ENCODE peak calls at places on chromosomes 6 and 20, in nine cellular contexts. J, O, Z, C, G, I, N, W and U are unnamed samples.

GRCh38 chr20:57499676-57500075 is 25.3 kb downstream of the CTCFL start:
- DNase-seq in J (no peak), W (no peak), G (no peak), C (no peak), N (no peak), I (peak), O (no peak), Z (no peak), U (no peak)

GRCh38 chr20:38073307-38074010 is 39.9 kb downstream of the RPRD1B start:
- DNase-seq in C (peak), G (peak), J (peak), I (peak), W (no peak), Z (no peak), O (peak), N (no peak), U (no peak)

GRCh38 chr20:37946946-37947345 is 44.0 kb downstream of the VSTM2L start:
- DNase-seq in O (no peak), C (no peak), N (no peak), Z (no peak), I (no peak), G (no peak), W (no peak), J (no peak), U (peak)

GRCh38 chr6:103184776-103185175 is 1674.9 kb downstream of the HACE1 start:
- DNase-seq in I (no peak), Z (no peak), N (no peak), O (no peak), C (no peak), W (no peak), G (no peak), J (no peak), U (no peak)

GRCh38 chr6:10407674-10408054 is 7.2 kb downstream of the TFAP2A start:
- DNase-seq in C (no peak), N (no peak), W (no peak), I (no peak), J (no peak), O (no peak), G (no peak), Z (no peak), U (no peak)

GRCh38 chr6:41560440-41561192 is 14.4 kb downstream of the FOXP4 start:
- DNase-seq in I (no peak), J (peak), G (peak), W (no peak), C (peak), Z (peak), O (peak), N (peak), U (no peak)

GRCh38 chr6:90472716-90473115 is 114.2 kb downstream of the MAP3K7 start:
- DNase-seq in J (no peak), W (no peak), O (no peak), N (no peak), I (no peak), Z (no peak), C (no peak), G (no peak), U (no peak)

GRCh38 chr6:117928833-117929232 is 21.8 kb downstream of the SLC35F1 start:
- DNase-seq in O (no peak), J (no peak), I (no peak), N (no peak), C (no peak), Z (no peak), G (no peak), W (no peak), U (no peak)

GRCh38 chr6:52249078-52249477 is 4.8 kb upstream of the IL17F start:
- DNase-seq in C (no peak), W (no peak), J (no peak), G (no peak), Z (no peak), N (no peak), I (no peak), O (no peak), U (no peak)

GRCh38 chr6:50135968-50136367 is 86.2 kb upstream of the DEFB112 start:
- DNase-seq in Z (no peak), J (no peak), I (no peak), G (no peak), O (no peak), W (no peak), C (no peak), N (no peak), U (no peak)

GRCh38 chr20:20037960-20038359 is 14.3 kb downstream of the CRNKL1 start:
- DNase-seq in G (peak), C (peak), W (no peak), O (no peak), Z (no peak), I (no peak), J (no peak), N (no peak), U (no peak)

GRCh38 chr20:38143238-38143645 is 21.8 kb downstream of the TGM2 start:
- DNase-seq in Z (no peak), N (no peak), C (no peak), J (no peak), G (no peak), W (no peak), I (peak), O (no peak), U (peak)

GRCh38 chr20:59783020-59784010 is 150.1 kb downstream of the SYCP2 start:
- DNase-seq in O (peak), N (peak), C (peak), W (no peak), I (peak), G (peak), J (peak), Z (peak), U (peak)

GRCh38 chr20:24640686-24641085 is 171.3 kb downstream of the SYNDIG1 start:
- DNase-seq in J (no peak), O (no peak), G (no peak), N (no peak), C (no peak), I (no peak), W (no peak), Z (no peak), U (no peak)

GRCh38 chr6:30397697-30398096 is 52.7 kb downstream of the RPP21 start:
- DNase-seq in Z (no peak), W (no peak), O (no peak), C (no peak), G (no peak), J (no peak), I (no peak), N (no peak), U (no peak)

GRCh38 chr6:82397962-82398692 is 34.5 kb downstream of the TPBG start:
- DNase-seq in C (peak), W (no peak), N (no peak), I (peak), G (peak), O (no peak), Z (no peak), J (no peak), U (no peak)

GRCh38 chr6:132282696-132283095 is 118.6 kb downstream of the MOXD1 start:
- DNase-seq in G (no peak), C (no peak), O (no peak), N (no peak), W (no peak), I (no peak), J (no peak), Z (no peak), U (no peak)

GRCh38 chr20:58521763-58522162 is 6.6 kb upstream of the APCDD1L start:
- DNase-seq in C (no peak), G (no peak), Z (no peak), I (no peak), N (no peak), W (no peak), J (no peak), O (no peak), U (peak)

GRCh38 chr6:152268846-152269442 is 368.2 kb downstream of the SYNE1 start:
- DNase-seq in J (no peak), Z (no peak), G (peak), C (no peak), W (no peak), I (no peak), N (no peak), O (no peak), U (no peak)

GRCh38 chr6:63430985-63431519 is 111.3 kb upstream of the LGSN start:
- DNase-seq in J (no peak), N (no peak), Z (no peak), G (no peak), I (no peak), C (no peak), O (no peak), W (no peak), U (no peak)

GRCh38 chr6:24910850-24911712 is 24.7 kb downstream of the RIPOR2 start:
- DNase-seq in J (peak), I (peak), Z (peak), G (peak), C (peak), O (peak), N (peak), W (peak), U (no peak)

GRCh38 chr6:158353851-158354508 is 41.7 kb downstream of the TULP4 start:
- DNase-seq in G (peak), J (no peak), I (peak), Z (no peak), C (peak), N (no peak), O (no peak), W (no peak), U (no peak)

GRCh38 chr6:38603966-38604365 is 35.8 kb downstream of the BTBD9 start:
- DNase-seq in J (no peak), N (no peak), O (no peak), W (no peak), G (no peak), C (peak), Z (no peak), I (no peak), U (no peak)

GRCh38 chr6:154096316-154096715 is 57.3 kb downstream of the OPRM1 start:
- DNase-seq in J (no peak), Z (no peak), C (no peak), I (no peak), W (no peak), N (no peak), G (no peak), O (no peak), U (no peak)

GRCh38 chr6:150687508-150687907 is 87.8 kb downstream of the PLEKHG1 start:
- DNase-seq in C (no peak), N (no peak), Z (no peak), I (no peak), W (no peak), O (peak), G (no peak), J (peak), U (no peak)

GRCh38 chr6:46964716-46965519 is 43.2 kb upstream of the ADGRF5 start:
- DNase-seq in G (peak), I (no peak), O (no peak), J (no peak), N (no peak), W (no peak), C (peak), Z (no peak), U (no peak)

GRCh38 chr6:41442800-41443501 is 103.2 kb upstream of the FOXP4 start:
- DNase-seq in Z (no peak), O (peak), J (peak), N (no peak), G (peak), C (peak), W (no peak), I (no peak), U (no peak)

GRCh38 chr20:53581444-53582311 is 12.0 kb downstream of the ZNF217 start:
- DNase-seq in N (no peak), W (peak), G (no peak), C (no peak), J (no peak), I (no peak), Z (peak), O (no peak), U (no peak)

GRCh38 chr6:33061987-33062386 is 11.5 kb downstream of the HLA-DPA1 start:
- DNase-seq in J (no peak), Z (no peak), C (peak), O (no peak), G (no peak), N (no peak), W (no peak), I (peak), U (no peak)

GRCh38 chr20:740162-740561 is 28.1 kb downstream of the SLC52A3 start:
- DNase-seq in J (no peak), C (no peak), O (no peak), W (no peak), Z (no peak), I (peak), N (no peak), G (no peak), U (no peak)

GRCh38 chr20:50673831-50674825 is 17.2 kb downstream of the RIPOR3 start:
- DNase-seq in Z (no peak), C (no peak), I (no peak), W (no peak), O (no peak), N (no peak), J (no peak), G (no peak), U (no peak)
- H3K4me3 ChIP-seq in Z (no peak), C (no peak), I (no peak), W (no peak), O (no peak), N (no peak), J (no peak), G (no peak), U (no peak)

GRCh38 chr6:11631008-11631407 is 93.5 kb downstream of the TMEM170B start:
- DNase-seq in I (no peak), G (no peak), C (no peak), W (no peak), J (no peak), Z (no peak), O (no peak), N (no peak), U (no peak)
- H3K4me3 ChIP-seq in I (no peak), G (no peak), C (no peak), W (no peak), J (no peak), Z (no peak), O (no peak), N (no peak), U (no peak)

GRCh38 chr20:62752671-62753501 is 43.4 kb upstream of the MRGBP start:
- DNase-seq in I (no peak), G (peak), N (no peak), J (no peak), Z (no peak), O (peak), C (peak), W (no peak), U (peak)

GRCh38 chr20:62754122-62754990 is 41.9 kb upstream of the MRGBP start:
- DNase-seq in W (no peak), O (peak), C (no peak), Z (no peak), N (no peak), I (peak), G (no peak), J (no peak), U (peak)

GRCh38 chr20:62753626-62754025 is 42.6 kb upstream of the MRGBP start:
- DNase-seq in N (no peak), Z (no peak), G (no peak), J (no peak), C (no peak), O (peak), W (no peak), I (no peak), U (peak)

GRCh38 chr20:62751551-62752150 is 43.0 kb downstream of the NTSR1 start:
- DNase-seq in Z (no peak), W (no peak), O (peak), N (no peak), I (no peak), G (no peak), C (no peak), J (no peak), U (peak)

GRCh38 chr20:62752181-62752670 is 43.6 kb downstream of the NTSR1 start:
- DNase-seq in O (peak), G (no peak), C (no peak), I (no peak), J (no peak), W (no peak), N (no peak), Z (no peak), U (peak)
- H3K4me3 ChIP-seq in O (no peak), G (no peak), C (no peak), I (no peak), J (no peak), W (no peak), N (no peak), Z (no peak), U (no peak)

GRCh38 chr6:144285548-144285797 is 338 bp downstream of the UTRN start:
- DNase-seq in I (peak), Z (no peak), N (no peak), W (no peak), G (no peak), O (no peak), C (no peak), J (peak), U (no peak)
- H3K4me3 ChIP-seq in I (peak), Z (peak), N (peak), W (peak), G (peak), O (peak), C (peak), J (peak), U (peak)

GRCh38 chr20:4591975-4592315 is 129.8 kb upstream of the PRND start:
- DNase-seq in J (no peak), Z (no peak), G (no peak), N (no peak), I (no peak), O (no peak), C (no peak), W (no peak), U (no peak)

GRCh38 chr20:4597215-4597614 is 124.5 kb upstream of the PRND start:
- DNase-seq in W (no peak), C (no peak), N (no peak), O (no peak), G (no peak), I (no peak), J (no peak), Z (no peak), U (no peak)

GRCh38 chr20:4593149-4593525 is 128.6 kb upstream of the PRND start:
- DNase-seq in G (no peak), N (no peak), C (no peak), W (no peak), J (no peak), I (no peak), O (no peak), Z (no peak), U (no peak)

DNA sequence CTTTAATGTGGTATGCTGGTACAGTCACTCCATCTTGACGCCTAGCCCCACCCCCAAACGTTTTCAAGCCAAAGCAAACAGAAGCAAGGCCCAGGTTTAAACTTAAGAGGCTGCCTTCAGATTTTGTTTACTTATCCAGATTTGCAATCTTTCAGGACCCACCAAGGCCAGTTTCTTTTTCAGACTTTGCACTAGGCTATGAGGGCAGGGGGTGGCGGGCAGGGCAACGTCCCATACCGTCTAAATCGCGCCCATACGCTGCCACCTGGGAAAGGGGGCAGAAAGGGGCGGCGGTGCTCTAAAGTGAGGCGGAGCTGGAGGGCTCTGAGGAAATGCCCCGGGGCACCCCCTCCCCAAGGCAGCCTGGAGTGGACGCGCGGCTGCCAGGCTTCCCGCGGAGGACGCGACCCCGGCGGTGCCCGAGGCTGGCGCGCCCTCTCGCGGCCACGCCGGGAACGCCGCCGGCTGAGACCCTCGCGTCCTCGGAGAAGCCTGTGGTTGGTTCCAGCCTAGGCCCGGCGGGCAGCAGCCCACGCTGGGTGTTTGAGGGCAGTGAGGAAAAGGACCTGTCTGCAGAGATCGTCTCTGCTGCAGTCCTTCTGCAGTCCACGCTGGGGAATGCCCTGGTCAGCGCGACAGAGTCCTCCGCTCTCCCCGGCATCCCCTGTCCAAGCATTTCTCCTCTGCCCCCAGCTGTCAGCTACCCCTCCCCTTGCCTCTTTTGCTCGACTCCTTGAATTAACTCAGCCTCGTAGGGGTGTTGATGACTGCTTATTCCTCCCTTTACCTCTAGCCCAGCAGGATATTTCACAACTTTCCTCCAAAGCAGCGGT is 129.2 kb upstream of the PRND start:
- DNase-seq in J (peak), N (peak), O (peak), Z (peak), C (peak), W (peak), I (peak), G (peak), U (no peak)
- H3K4me3 ChIP-seq in J (no peak), N (no peak), O (peak), Z (peak), C (peak), W (peak), I (peak), G (peak), U (peak)

GRCh38 chr20:41523857-41524256 is 94.3 kb downstream of the CHD6 start:
- DNase-seq in Z (no peak), W (no peak), O (no peak), C (no peak), J (no peak), N (no peak), I (no peak), G (no peak), U (no peak)

GRCh38 chr20:41530923-41531322 is 87.3 kb downstream of the CHD6 start:
- DNase-seq in Z (no peak), I (no peak), O (no peak), N (no peak), W (no peak), G (no peak), J (no peak), C (no peak), U (no peak)

GRCh38 chr20:41526327-41526726 is 91.8 kb downstream of the CHD6 start:
- DNase-seq in N (no peak), Z (no peak), W (no peak), G (no peak), J (no peak), O (no peak), C (no peak), I (no peak), U (no peak)

DNA sequence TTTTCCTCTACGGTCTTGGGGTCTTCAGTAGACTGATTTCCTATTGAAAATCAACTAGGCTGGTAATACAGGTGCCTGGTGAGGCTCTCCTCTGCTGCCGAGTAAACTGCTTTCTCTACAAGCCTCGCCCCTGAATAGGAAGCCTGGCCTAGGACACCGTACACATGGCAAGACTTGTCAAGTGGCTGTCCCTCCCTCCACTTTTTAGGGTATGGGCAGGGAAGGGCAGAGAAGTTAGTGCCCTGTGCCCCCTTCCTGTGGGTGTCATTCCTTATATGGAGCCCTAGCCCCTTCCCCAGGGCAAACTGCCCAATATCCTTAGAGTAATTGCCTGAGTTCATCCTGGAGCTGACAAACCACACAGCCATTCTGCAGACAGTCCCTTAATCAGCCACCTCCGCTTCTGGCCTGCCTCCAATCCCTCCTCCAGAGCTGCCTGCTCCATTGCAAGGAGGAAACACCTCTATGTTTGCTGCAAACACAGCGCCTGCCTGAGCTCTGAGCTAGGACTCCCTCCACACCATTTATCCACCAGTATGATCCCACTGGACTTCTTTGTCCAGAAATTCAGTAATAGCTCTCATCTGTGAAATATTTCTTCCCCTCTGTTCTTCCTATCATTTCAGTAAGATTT is 93.1 kb downstream of the CHD6 start:
- DNase-seq in O (peak), C (peak), G (peak), N (peak), Z (no peak), I (peak), W (peak), J (peak), U (no peak)
- H3K4me3 ChIP-seq in O (no peak), C (peak), G (peak), N (no peak), Z (no peak), I (no peak), W (no peak), J (no peak), U (no peak)